ENCODE peak calls at places on chromosomes 4 and X, in seven cellular contexts. I is neural crest cell, A is MM.1S, V is uterus, S is HL-60, D is progenitor cell of endocrine pancreas, J is mesothelial cell of epicardium. U is an unnamed sample.

GRCh38 chr4:172989984-172990711 is 178.5 kb upstream of the GALNT7 start:
- DNase-seq in V (no peak), A (no peak), I (no peak), J (no peak), D (no peak), S (no peak), U (no peak)

GRCh38 chrX:114272096-114272686 is 311.7 kb upstream of the HTR2C start:
- DNase-seq in J (no peak), A (no peak), D (no peak), I (no peak), V (no peak), S (no peak), U (no peak)

GRCh38 chrX:55004231-55004630 is 4.1 kb downstream of the APEX2 start:
- DNase-seq in I (no peak), D (no peak), V (no peak), J (no peak), S (no peak), A (no peak), U (no peak)

GRCh38 chr4:107760281-107760947 is 40.4 kb upstream of the PAPSS1 start:
- DNase-seq in S (no peak), V (no peak), I (no peak), J (no peak), D (no peak), A (no peak), U (no peak)

GRCh38 chr4:176902710-176903323 is 110.1 kb upstream of the VEGFC start:
- DNase-seq in J (no peak), V (no peak), S (no peak), A (peak; percentile 91), D (no peak), I (no peak), U (no peak)

GRCh38 chr4:48756689-48757220 is 23.3 kb downstream of the FRYL start:
- DNase-seq in A (no peak), S (no peak), I (no peak), V (no peak), J (no peak), D (no peak), U (no peak)

GRCh38 chr4:41319553-41319952 is 62.8 kb downstream of the UCHL1 start:
- DNase-seq in D (no peak), I (no peak), S (no peak), A (no peak), J (no peak), V (no peak), U (no peak)

GRCh38 chr4:25104561-25104960 is 55.7 kb downstream of the SEPSECS start:
- DNase-seq in A (no peak), I (no peak), V (no peak), D (no peak), S (no peak), J (no peak), U (no peak)

GRCh38 chr4:127370495-127371069 is 262.2 kb upstream of the INTU start:
- DNase-seq in V (peak; percentile 13), S (peak; percentile 6), I (no peak), A (no peak), J (no peak), D (no peak), U (no peak)

GRCh38 chr4:117085185-117085701 is at the start of gene TRAM1L1:
- DNase-seq in S (peak; percentile 2), J (peak; percentile 65), I (peak; percentile 78), V (peak; percentile 44), D (peak; percentile 75), A (no peak), U (no peak)

GRCh38 chr4:69095301-69095731 is 958 bp upstream of the UGT2B7 start:
- DNase-seq in S (no peak), D (no peak), J (no peak), V (no peak), I (no peak), A (no peak), U (no peak)

GRCh38 chr4:52551487-52551886 is 107.6 kb downstream of the USP46 start:
- DNase-seq in J (no peak), S (no peak), D (no peak), A (no peak), I (no peak), V (no peak), U (no peak)

GRCh38 chr4:184444953-184445309 is 29.4 kb downstream of the IRF2 start:
- DNase-seq in I (no peak), D (no peak), V (no peak), J (no peak), A (no peak), S (no peak), U (no peak)

GRCh38 chr4:89024051-89024675 is 32.8 kb downstream of the FAM13A start:
- DNase-seq in J (no peak), S (peak; percentile 47), D (peak; percentile 25), A (peak; percentile 78), I (peak; percentile 22), V (peak; percentile 25), U (peak; percentile 43)

GRCh38 chr4:45580306-45580705 is 543.5 kb downstream of the GABRG1 start:
- DNase-seq in I (no peak), V (no peak), D (no peak), A (no peak), S (no peak), J (no peak), U (no peak)

GRCh38 chrX:107721318-107721717 is 54.3 kb downstream of the TSC22D3 start:
- DNase-seq in I (no peak), A (no peak), D (no peak), V (no peak), J (no peak), S (no peak), U (no peak)

GRCh38 chr4:175051974-175052373 is 133.8 kb downstream of the ADAM29 start:
- DNase-seq in V (no peak), I (no peak), S (no peak), D (no peak), J (no peak), A (no peak), U (no peak)

GRCh38 chrX:53018627-53019026 is 30.0 kb upstream of the GPR173 start:
- DNase-seq in I (no peak), V (no peak), J (no peak), A (no peak), D (no peak), S (no peak), U (no peak)

GRCh38 chrX:77814210-77814609 is 28.2 kb upstream of the ATRX start:
- DNase-seq in D (no peak), I (no peak), S (no peak), J (no peak), V (no peak), A (peak; percentile 14), U (no peak)

GRCh38 chr4:99945718-99946345 is 586 bp downstream of the DNAJB14 start:
- DNase-seq in I (no peak), J (peak; percentile 23), V (no peak), S (no peak), A (peak; percentile 33), D (peak; percentile 31), U (no peak)

DNA sequence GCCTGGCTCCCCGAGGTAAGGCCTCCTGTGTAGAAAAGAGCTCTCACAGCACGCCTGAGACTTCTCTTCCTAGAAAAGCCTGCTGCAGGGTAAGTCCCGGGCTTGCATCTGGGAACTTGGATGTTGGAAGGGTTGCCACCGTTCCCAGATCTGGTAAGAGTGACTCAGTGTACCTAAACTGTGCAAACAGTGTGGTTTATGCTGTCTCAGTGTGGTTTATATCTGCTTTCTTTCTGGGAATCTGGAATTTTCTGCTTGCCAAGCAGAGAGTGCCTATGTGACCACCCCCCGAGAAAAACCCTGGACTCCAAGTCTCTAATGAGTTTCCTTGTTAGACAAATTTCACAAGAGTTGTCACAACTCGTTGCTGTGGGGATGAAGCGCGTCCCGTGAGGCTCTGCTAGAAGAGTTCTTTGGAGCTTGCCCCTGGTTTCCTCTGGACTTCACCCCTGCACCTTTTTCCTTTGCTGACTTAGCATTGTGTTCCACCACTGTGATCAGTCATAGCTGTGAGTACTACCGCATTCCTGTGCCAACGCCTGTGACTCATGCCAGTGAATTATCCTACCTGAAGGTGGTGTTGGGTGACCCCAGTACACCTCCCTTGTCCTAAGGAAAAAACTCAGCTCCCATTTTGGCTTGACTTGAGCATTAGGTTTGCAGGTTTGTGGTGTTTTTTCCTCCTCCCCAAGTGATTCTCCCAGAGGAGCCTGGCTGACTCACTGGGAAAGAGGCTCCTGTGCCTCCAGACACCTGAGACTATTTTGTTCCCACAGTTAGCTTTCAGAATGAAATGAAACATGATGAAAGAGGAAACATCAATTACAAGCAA is 14.5 kb downstream of the SLC2A9 start:
- DNase-seq in I (no peak), V (no peak), J (no peak), A (no peak), S (no peak), D (no peak), U (no peak)
- TF ChIP-seq CTCF in I (no peak), V (no peak), J (no peak), A (no peak), S (no peak), D (no peak), U (no peak)

GRCh38 chrX:150643271-150643670 is 49.9 kb upstream of the MTMR1 start:
- DNase-seq in S (no peak), D (no peak), V (no peak), J (no peak), A (no peak), I (no peak), U (no peak)
- TF ChIP-seq CTCF in S (no peak), D (no peak), V (no peak), J (no peak), A (no peak), I (no peak), U (no peak)

DNA sequence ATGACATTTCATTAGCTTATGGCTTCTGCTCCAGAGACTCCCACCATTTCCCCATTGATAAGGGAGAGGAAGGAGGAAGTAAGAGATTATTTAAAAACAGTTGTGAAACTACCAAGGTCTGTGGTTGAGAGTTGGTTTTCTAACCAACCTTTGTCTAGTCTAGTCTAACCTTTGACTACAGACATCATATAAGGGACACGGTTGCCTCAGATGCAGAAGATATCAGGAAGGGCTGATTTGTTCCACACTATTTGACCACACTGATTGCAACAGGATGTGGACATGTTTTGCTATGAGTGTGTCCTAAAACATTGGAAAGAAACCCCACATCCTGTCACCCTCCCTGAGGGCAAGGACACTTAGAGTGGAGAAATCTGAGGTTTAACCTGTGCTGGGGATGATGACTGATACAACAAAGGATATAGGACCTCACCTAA is 53.0 kb downstream of the COQ2 start:
- DNase-seq in J (no peak), I (no peak), S (peak; percentile 98), A (peak; percentile 66), V (no peak), D (no peak), U (no peak)
- TF ChIP-seq CTCF in J (no peak), I (no peak), S (no peak), A (no peak), V (no peak), D (no peak), U (no peak)

DNA sequence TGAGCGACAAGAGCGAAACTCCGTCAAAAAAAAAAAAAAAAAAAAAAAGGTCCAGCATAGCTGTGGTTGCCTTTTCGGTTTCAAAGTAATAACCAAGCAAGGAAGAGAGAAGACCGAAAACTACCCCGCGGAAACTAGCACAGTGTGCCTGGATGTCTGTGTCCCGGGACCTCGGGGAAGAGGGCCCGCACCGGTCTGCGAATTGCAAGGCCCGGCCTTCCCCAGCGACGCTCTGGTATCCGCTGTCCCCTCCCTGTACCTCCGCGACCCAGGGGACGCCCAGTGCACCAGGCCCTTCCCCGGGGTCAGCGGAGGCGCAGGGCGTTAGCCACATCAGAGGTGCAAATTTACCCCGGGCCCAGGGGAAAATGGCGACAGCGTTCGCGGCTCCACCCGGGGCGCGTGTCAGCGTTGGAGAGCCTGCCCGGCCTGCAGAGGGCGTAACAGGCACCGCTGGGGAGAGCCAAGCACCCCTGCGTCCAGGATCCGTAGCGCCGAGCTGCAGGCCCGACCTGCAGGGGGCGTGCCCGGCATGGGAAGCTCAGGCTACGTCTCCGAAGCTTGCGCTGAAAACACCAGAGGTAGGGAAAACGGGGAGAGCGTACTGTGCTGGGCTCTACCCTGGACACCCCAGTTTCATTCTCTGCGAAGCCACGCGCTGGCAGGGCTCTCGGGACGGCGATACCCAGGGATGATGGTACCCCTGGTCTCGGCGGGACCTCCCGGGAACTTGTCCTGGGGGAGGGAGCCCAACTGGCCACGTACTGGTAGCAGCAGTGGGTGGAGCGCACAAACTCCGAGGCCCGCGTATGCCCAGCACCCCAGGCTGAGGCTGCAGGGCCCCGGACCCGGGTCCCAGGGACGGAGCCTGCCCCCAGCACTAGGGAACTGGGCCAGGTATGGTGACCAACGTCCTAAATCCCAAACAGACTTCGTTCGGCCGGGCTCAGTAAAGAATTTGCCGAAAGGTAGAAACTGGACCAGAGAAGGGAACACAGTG is 16.2 kb downstream of the NKX6-1 start:
- DNase-seq in V (no peak), S (no peak), J (no peak), D (no peak), I (no peak), A (no peak), U (no peak)
- TF ChIP-seq CTCF in V (no peak), S (no peak), J (peak; percentile 28), D (peak; percentile 28), I (peak; percentile 54), A (no peak), U (no peak)

U was measured in CD4-positive, alpha-beta T cell.